ENCODE peak calls at places on chromosomes 2 and 18, in ten cellular contexts. E is iPS DF 6.9; D is adipocyte; S is RWPE2; N is psoas muscle; R is effector memory CD4-positive, alpha-beta T cell; A is cardiac muscle cell; I is suprapubic skin; L is left lung; G is ovary. X is an unnamed sample. For H3K4me1, the result is how much of the 10 kb centered on the place peaks cover.

GRCh38 chr2:158745067-158745865 is 49.9 kb upstream of the DAPL1 start:
- DNase-seq in E (peak), D (peak), S (no peak), N (no peak), R (no peak), A (peak), I (no peak), L (no peak), G (peak), X (peak)

GRCh38 chr18:23227729-23228075 is 92.4 kb downstream of the CABLES1 start:
- DNase-seq in E (no peak), D (no peak), S (no peak), N (no peak), R (no peak), A (no peak), I (no peak), L (no peak), G (no peak), X (no peak)

GRCh38 chr2:125224188-125224587 is 1199.1 kb downstream of the CNTNAP5 start:
- DNase-seq in E (no peak), D (no peak), S (no peak), N (no peak), R (no peak), A (no peak), I (no peak), L (no peak), G (no peak), X (no peak)

GRCh38 chr2:218659988-218660358 is 490 bp downstream of the BCS1L start:
- DNase-seq in E (no peak), D (no peak), S (no peak), N (no peak), R (no peak), A (no peak), I (no peak), L (no peak), G (no peak), X (no peak)

GRCh38 chr2:161207941-161208340 is 47.7 kb downstream of the TANK start:
- DNase-seq in E (no peak), D (no peak), S (no peak), N (no peak), R (no peak), A (no peak), I (no peak), L (no peak), G (no peak), X (no peak)

GRCh38 chr18:44731866-44732555 is 51.3 kb downstream of the SETBP1 start:
- DNase-seq in E (no peak), D (peak), S (peak), N (no peak), R (no peak), A (no peak), I (no peak), L (no peak), G (no peak), X (no peak)

GRCh38 chr18:9661564-9661963 is 46.5 kb upstream of the RAB31 start:
- DNase-seq in E (no peak), D (no peak), S (no peak), N (no peak), R (no peak), A (no peak), I (no peak), L (no peak), G (no peak), X (no peak)

GRCh38 chr2:88669371-88670214 is 21.9 kb upstream of the RPIA start:
- DNase-seq in E (no peak), D (peak), S (no peak), N (no peak), R (no peak), A (peak), I (no peak), L (no peak), G (no peak), X (no peak)

GRCh38 chr2:157182834-157183396 is 74.6 kb upstream of the GALNT5 start:
- DNase-seq in E (no peak), D (peak), S (no peak), N (no peak), R (no peak), A (no peak), I (no peak), L (no peak), G (no peak), X (no peak)

GRCh38 chr2:147862859-147863516 is 18.2 kb downstream of the ACVR2A start:
- DNase-seq in E (no peak), D (no peak), S (no peak), N (no peak), R (no peak), A (no peak), I (no peak), L (no peak), G (no peak), X (no peak)

GRCh38 chr2:223971731-223972130 is 14.5 kb downstream of the MRPL44 start:
- DNase-seq in E (no peak), D (no peak), S (no peak), N (no peak), R (no peak), A (no peak), I (no peak), L (no peak), G (no peak), X (no peak)

GRCh38 chr2:59932341-59932740 is 621.1 kb downstream of the BCL11A start:
- DNase-seq in E (peak), D (no peak), S (no peak), N (no peak), R (no peak), A (no peak), I (no peak), L (no peak), G (no peak), X (no peak)

GRCh38 chr2:55862673-55863390 is 60.8 kb downstream of the EFEMP1 start:
- DNase-seq in E (no peak), D (peak), S (peak), N (no peak), R (no peak), A (no peak), I (no peak), L (peak), G (peak), X (peak)

GRCh38 chr2:47174731-47175361 is 19.7 kb upstream of the STPG4 start:
- DNase-seq in E (no peak), D (peak), S (peak), N (no peak), R (peak), A (no peak), I (no peak), L (peak), G (no peak), X (no peak)

GRCh38 chr2:9004338-9005204 is 1.1 kb upstream of the MBOAT2 start:
- DNase-seq in E (no peak), D (peak), S (no peak), N (no peak), R (no peak), A (no peak), I (no peak), L (no peak), G (no peak), X (no peak)

DNA sequence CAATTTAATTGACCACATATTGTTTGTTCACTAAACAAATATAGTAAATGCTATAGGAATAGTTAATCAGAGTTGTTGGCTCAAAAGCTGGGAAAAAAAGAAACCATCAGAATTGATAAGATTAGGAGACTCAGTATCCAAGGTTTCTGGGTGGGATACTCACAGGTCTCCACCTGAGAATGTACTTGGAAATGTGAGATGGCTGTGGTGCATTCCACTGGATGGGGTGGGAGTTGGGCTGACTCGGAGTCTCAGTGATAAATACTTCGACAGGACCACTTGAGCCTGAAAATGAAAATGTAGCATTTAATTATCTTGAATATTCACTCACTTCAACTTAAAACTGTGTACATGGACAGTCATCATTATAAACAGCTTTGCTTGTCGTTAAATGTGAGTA is 21.2 kb downstream of the FN1 start:
- DNase-seq in E (no peak), D (no peak), S (no peak), N (no peak), R (no peak), A (peak), I (no peak), L (no peak), G (no peak), X (no peak)
- H3K4me1 ChIP-seq in E (under half), D (half or more), S (under half), N (under half), R (under half), A (under half), I (under half), L (under half), G (under half), X (under half)

DNA sequence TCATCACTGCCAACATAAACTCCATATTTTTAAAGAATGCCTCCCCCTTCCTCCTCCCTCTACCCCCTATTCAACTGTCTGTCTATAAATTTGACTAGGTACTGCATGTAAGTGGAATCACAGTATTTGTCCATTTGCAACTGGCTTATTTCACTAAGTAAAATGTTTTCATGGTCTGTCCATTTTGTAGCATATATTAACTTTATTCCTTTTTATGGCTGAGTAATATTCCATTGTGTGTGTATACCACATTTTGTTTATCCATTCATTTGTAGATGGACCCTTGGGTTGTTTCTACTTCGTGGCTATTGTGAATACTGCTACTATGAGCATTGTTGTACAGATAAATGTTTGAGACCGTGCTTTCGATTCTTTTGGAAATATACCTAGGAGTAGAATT is 10.7 kb downstream of the SEH1L start:
- DNase-seq in E (no peak), D (no peak), S (no peak), N (no peak), R (no peak), A (no peak), I (no peak), L (no peak), G (no peak), X (no peak)
- H3K4me1 ChIP-seq in E (under half), D (under half), S (under half), N (under half), R (under half), A (under half), I (under half), L (under half), G (under half), X (under half)

DNA sequence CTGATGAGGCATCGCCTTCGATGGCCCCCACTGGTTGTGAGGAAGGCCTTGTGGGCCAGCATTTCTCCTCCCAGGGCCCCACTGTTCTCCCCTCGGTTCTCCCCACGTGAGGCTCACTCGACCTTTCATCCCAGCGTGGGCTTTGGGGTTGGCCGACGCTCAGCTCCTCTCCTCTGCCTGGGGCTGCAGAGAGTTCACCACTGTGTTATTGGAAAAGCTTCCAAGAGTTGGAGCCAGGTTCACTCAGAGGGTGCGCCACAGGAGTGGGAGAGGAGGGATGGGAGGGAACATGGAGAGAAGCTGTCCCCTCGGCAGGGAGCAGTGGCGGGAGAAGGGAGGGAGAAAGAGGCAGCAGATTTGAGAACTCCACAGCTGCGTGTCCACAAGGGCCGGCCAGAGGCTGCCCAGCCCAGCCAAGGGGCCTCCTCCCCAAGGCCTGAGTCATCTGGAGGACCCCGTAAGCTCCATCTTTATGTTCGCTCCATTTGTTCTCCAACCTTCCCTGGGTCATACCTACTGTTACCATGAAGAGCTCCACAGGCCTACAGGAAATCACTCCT is 197.2 kb upstream of the SMAD2 start:
- DNase-seq in E (no peak), D (no peak), S (no peak), N (no peak), R (no peak), A (no peak), I (no peak), L (no peak), G (no peak), X (no peak)
- H3K4me1 ChIP-seq in E (under half), D (under half), S (under half), N (under half), R (under half), A (under half), I (half or more), L (under half), G (under half), X (under half)

GRCh38 chr2:239288237-239288636 is 112.6 kb downstream of the HDAC4 start:
- DNase-seq in E (no peak), D (peak), S (no peak), N (no peak), R (no peak), A (no peak), I (no peak), L (no peak), G (no peak), X (no peak)
- H3K4me1 ChIP-seq in E (under half), D (under half), S (under half), N (half or more), R (under half), A (under half), I (under half), L (under half), G (under half), X (under half)

GRCh38 chr2:64135421-64135820 is 8.8 kb downstream of the PELI1 start:
- DNase-seq in E (no peak), D (no peak), S (no peak), N (no peak), R (no peak), A (no peak), I (no peak), L (no peak), G (no peak), X (no peak)

GRCh38 chr2:64133354-64133753 is 10.9 kb downstream of the PELI1 start:
- DNase-seq in E (no peak), D (no peak), S (no peak), N (no peak), R (no peak), A (no peak), I (no peak), L (no peak), G (no peak), X (no peak)

GRCh38 chr2:64137567-64137966 is 6.7 kb downstream of the PELI1 start:
- DNase-seq in E (no peak), D (no peak), S (no peak), N (no peak), R (no peak), A (no peak), I (no peak), L (no peak), G (no peak), X (no peak)

GRCh38 chr2:64133828-64134227 is 10.4 kb downstream of the PELI1 start:
- DNase-seq in E (no peak), D (peak), S (no peak), N (no peak), R (no peak), A (no peak), I (no peak), L (no peak), G (no peak), X (no peak)

DNA sequence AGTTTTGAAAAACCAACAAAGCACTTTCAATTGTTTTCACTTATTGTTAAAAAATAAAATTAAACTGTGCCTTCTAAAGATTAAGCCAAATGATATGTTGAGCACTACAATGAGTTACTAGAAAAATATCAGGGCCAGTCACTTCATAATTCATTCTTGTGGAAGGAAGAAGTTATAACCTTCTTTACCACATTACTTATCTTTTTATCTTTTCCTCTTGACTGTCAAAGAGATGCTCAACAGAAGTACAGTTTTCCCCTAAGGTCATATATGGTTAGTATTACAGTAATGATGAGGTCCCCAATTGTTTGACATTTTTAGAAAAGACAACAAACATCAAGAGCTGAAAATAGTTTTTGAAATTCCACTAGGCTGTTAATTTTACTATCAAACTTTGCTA is 9.4 kb downstream of the PELI1 start:
- DNase-seq in E (no peak), D (peak), S (no peak), N (no peak), R (no peak), A (no peak), I (no peak), L (no peak), G (no peak), X (no peak)
- H3K4me1 ChIP-seq in E (under half), D (under half), S (under half), N (under half), R (under half), A (under half), I (half or more), L (under half), G (under half), X (under half)

GRCh38 chr18:48836806-48837615 is 113.8 kb downstream of the SMAD7 start:
- DNase-seq in E (no peak), D (no peak), S (peak), N (peak), R (no peak), A (no peak), I (no peak), L (no peak), G (no peak), X (no peak)

GRCh38 chr18:48839819-48840490 is 110.8 kb downstream of the SMAD7 start:
- DNase-seq in E (no peak), D (no peak), S (no peak), N (peak), R (no peak), A (no peak), I (no peak), L (no peak), G (no peak), X (no peak)

GRCh38 chr18:48837676-48838075 is 113.1 kb downstream of the SMAD7 start:
- DNase-seq in E (no peak), D (no peak), S (peak), N (peak), R (no peak), A (no peak), I (no peak), L (no peak), G (no peak), X (no peak)

GRCh38 chr18:48838921-48839818 is 111.6 kb downstream of the SMAD7 start:
- DNase-seq in E (no peak), D (peak), S (no peak), N (peak), R (no peak), A (no peak), I (no peak), L (no peak), G (no peak), X (no peak)

DNA sequence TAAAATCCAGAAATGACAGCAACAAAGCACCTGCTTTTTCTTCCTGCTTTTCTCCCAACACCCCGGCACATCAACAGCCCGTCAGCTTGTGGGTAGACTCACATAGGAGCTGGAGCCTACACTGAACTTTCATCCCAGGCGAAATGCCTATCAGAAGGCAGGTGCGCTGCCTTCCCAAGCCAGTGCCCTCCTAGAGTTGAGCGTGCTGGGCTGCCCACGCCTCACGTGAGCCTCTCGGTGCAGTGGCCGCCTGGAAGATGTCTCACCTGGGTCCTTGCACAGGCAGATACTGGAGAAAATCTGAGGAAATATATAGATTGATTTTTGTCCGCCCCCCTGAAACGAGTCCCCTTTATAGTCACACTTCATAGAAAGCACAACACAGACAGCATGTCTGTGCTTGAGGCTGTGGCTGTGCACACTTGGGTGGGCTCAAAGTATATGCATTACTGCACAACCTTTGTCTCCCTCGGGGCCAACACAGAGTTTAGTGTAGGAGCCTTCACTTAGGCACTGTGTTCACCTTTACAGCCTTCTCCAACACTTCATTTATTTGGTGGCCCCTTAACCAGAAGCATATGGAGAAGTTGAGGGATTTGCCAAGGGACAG is 112.5 kb downstream of the SMAD7 start:
- DNase-seq in E (no peak), D (no peak), S (no peak), N (peak), R (no peak), A (no peak), I (no peak), L (no peak), G (no peak), X (no peak)
- H3K4me1 ChIP-seq in E (under half), D (under half), S (half or more), N (under half), R (half or more), A (half or more), I (half or more), L (under half), G (under half), X (under half)

X was measured in uterus.